ENCODE peak calls at places on chromosomes 3 and 15, in eight cellular contexts. V is breast epithelium, F is tibial artery, H is right cardiac atrium, U is hepatocyte, J is endodermal cell, X is cardiac muscle cell, L is lung. Q is an unnamed sample. For H3K9me3 and H3K4me1, the result is how much of the 10 kb centered on the place peaks cover.

GRCh38 chr3:72347819-72348319 is 500.4 kb downstream of the SHQ1 start:
- DNase-seq in V (peak), F (peak), H (peak), U (peak), J (peak), X (peak), L (peak), Q (no peak)

GRCh38 chr3:178405456-178405970 is 130.7 kb upstream of the KCNMB2 start:
- DNase-seq in V (no peak), F (no peak), H (no peak), U (no peak), J (no peak), X (no peak), L (no peak), Q (no peak)

GRCh38 chr3:152267319-152267689 is 1.4 kb upstream of the MBNL1 start:
- DNase-seq in V (no peak), F (no peak), H (no peak), U (no peak), J (no peak), X (no peak), L (no peak), Q (no peak)

GRCh38 chr3:42841332-42841731 is 32.1 kb downstream of the ACKR2 start:
- DNase-seq in V (no peak), F (no peak), H (no peak), U (no peak), J (no peak), X (no peak), L (no peak), Q (no peak)

GRCh38 chr3:189806171-189806951 is 175.2 kb downstream of the TP63 start:
- DNase-seq in V (no peak), F (no peak), H (no peak), U (no peak), J (peak), X (peak), L (no peak), Q (peak)

GRCh38 chr15:56778761-56779160 is 45.5 kb upstream of the ZNF280D start:
- DNase-seq in V (no peak), F (no peak), H (no peak), U (no peak), J (no peak), X (no peak), L (no peak), Q (no peak)

GRCh38 chr3:41073190-41073589 is 126.1 kb upstream of the CTNNB1 start:
- DNase-seq in V (no peak), F (no peak), H (no peak), U (no peak), J (peak), X (no peak), L (no peak), Q (no peak)

GRCh38 chr15:66850078-66850991 is 148.3 kb downstream of the SMAD6 start:
- DNase-seq in V (no peak), F (peak), H (peak), U (peak), J (peak), X (peak), L (no peak), Q (no peak)

GRCh38 chr15:42622328-42622925 is 47.0 kb downstream of the STARD9 start:
- DNase-seq in V (no peak), F (no peak), H (no peak), U (no peak), J (no peak), X (no peak), L (no peak), Q (no peak)

GRCh38 chr3:193149998-193150397 is 91.0 kb upstream of the PLAAT1 start:
- DNase-seq in V (no peak), F (no peak), H (no peak), U (no peak), J (no peak), X (no peak), L (no peak), Q (no peak)

GRCh38 chr15:74206801-74207281 is 4.3 kb upstream of the STRA6 start:
- DNase-seq in V (no peak), F (no peak), H (peak), U (peak), J (no peak), X (no peak), L (no peak), Q (no peak)

GRCh38 chr15:75043509-75044257 is 20.3 kb downstream of the PPCDC start:
- DNase-seq in V (peak), F (peak), H (peak), U (peak), J (no peak), X (no peak), L (peak), Q (peak)

GRCh38 chr3:68007621-68008226 is 353.3 kb upstream of the SUCLG2 start:
- DNase-seq in V (no peak), F (no peak), H (peak), U (peak), J (peak), X (peak), L (no peak), Q (no peak)

GRCh38 chr15:64877435-64877834 is 34.3 kb upstream of the ANKDD1A start:
- DNase-seq in V (no peak), F (peak), H (peak), U (no peak), J (no peak), X (no peak), L (peak), Q (no peak)

GRCh38 chr3:2250783-2251182 is 152.1 kb downstream of the CNTN4 start:
- DNase-seq in V (no peak), F (no peak), H (no peak), U (no peak), J (no peak), X (no peak), L (no peak), Q (no peak)

GRCh38 chr3:2247831-2248230 is 149.2 kb downstream of the CNTN4 start:
- DNase-seq in V (no peak), F (no peak), H (no peak), U (peak), J (no peak), X (no peak), L (no peak), Q (no peak)

GRCh38 chr3:2244137-2244536 is 145.5 kb downstream of the CNTN4 start:
- DNase-seq in V (no peak), F (no peak), H (no peak), U (no peak), J (no peak), X (no peak), L (no peak), Q (no peak)

GRCh38 chr3:2247249-2247648 is 148.6 kb downstream of the CNTN4 start:
- DNase-seq in V (no peak), F (no peak), H (no peak), U (no peak), J (no peak), X (no peak), L (no peak), Q (no peak)
- H3K9me3 ChIP-seq in V (under half), F (under half), H (under half), U (under half), J (under half), X (under half), L (under half), Q (under half)

DNA sequence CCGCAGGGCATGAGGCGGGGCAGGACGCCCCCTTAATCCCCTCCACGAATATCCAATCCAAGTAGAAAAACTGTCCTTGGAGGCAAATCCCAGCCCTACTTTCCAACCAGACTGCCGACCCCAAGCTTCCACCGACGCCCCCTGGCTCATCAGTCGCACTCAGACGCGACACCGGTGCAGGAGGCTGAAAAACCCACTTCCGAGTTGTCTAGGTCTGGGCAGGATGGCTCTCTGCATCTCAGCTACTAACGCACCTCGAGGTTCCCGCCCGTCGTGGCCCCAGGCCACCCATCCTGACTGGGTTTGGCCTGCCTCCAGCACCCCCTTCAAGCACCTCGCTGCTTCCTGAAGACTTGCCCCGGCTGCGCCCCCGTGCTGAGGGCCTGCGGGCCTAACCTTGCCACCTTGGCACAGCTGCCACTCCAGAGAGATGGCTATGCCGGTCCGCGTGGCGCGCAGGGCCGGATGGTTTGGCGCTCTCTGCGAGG is 15.5 kb downstream of the RGMA start:
- DNase-seq in V (no peak), F (no peak), H (peak), U (no peak), J (peak), X (no peak), L (no peak), Q (peak)
- H3K27ac ChIP-seq in V (peak), F (peak), H (no peak), U (no peak), J (no peak), X (no peak), L (peak), Q (peak)

DNA sequence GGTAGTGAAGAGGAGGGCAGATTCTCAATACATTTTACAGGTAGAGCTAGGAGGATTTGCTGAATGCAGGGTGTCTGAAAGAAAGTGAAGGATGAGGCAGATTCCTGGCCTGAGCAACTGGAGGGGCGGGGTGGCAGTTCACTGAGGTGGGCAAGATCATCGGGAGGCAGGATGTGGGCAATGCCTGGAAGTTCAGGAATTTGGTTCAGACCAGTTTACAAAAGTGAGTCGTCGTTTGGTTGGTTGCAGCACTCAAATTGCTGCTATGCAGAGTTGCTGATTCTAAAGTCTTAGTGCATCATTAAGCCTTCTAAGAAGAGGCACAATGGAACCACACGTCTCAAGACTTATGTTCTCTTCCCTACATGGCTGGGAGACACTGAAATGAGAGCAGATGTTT is 134.0 kb downstream of the MFSD1 start:
- DNase-seq in V (no peak), F (no peak), H (no peak), U (no peak), J (no peak), X (no peak), L (no peak), Q (peak)
- H3K4me1 ChIP-seq in V (under half), F (under half), H (under half), U (under half), J (under half), X (under half), L (under half), Q (under half)

DNA sequence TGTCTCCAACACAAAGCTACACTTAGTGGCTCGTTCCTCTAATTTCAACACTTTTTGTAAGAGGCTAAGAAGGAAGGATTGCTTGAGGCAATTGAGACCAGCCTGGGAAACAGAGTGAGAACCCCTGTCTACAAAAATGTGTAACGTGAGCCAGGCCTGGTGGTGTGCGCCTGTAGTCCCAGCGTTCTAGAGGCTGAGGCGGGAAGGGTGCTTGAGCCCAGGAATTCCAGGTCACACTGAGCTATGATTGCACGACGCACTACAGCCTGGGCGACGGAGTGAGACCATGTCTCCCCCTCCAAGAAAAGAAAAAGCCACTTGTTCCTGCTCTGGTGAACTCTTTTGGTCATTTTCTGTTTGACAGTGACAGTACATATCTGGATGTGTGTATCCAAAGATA is 127.9 kb downstream of the GABRB3 start:
- DNase-seq in V (no peak), F (no peak), H (no peak), U (no peak), J (peak), X (no peak), L (no peak), Q (no peak)
- H3K9me3 ChIP-seq in V (under half), F (under half), H (under half), U (under half), J (under half), X (under half), L (under half), Q (under half)

GRCh38 chr15:88071141-88071540 is 185.4 kb downstream of the NTRK3 start:
- DNase-seq in V (no peak), F (no peak), H (no peak), U (no peak), J (no peak), X (no peak), L (no peak), Q (no peak)
- H3K27ac ChIP-seq in V (no peak), F (no peak), H (no peak), U (no peak), J (no peak), X (no peak), L (no peak), Q (no peak)